ENCODE peak calls at places on chromosomes 6 and 20, in ten cellular contexts. One of them, this sample, is unnamed.

GRCh38 chr6:31202259-31203166 is 32.0 kb upstream of the POU5F1 start:
- DNase-seq in fibroblast of the aortic adventitia: no peak
- DNase-seq in psoas muscle: no peak
- DNase-seq in fibroblast of lung: no peak
- DNase-seq in tibial artery: no peak
- DNase-seq in heart left ventricle: no peak
- DNase-seq in choroid plexus epithelial cell: no peak
- DNase-seq in CD8-positive, alpha-beta T cell: no peak
- DNase-seq in IMR-90: no peak
- DNase-seq in left ventricle myocardium inferior: no peak
- DNase-seq in this sample: no peak

GRCh38 chr6:73152998-73153757 is 72.1 kb downstream of the KHDC1L start:
- DNase-seq in fibroblast of the aortic adventitia: peak; percentile 16
- DNase-seq in psoas muscle: no peak
- DNase-seq in fibroblast of lung: peak; percentile 49
- DNase-seq in tibial artery: no peak
- DNase-seq in heart left ventricle: no peak
- DNase-seq in choroid plexus epithelial cell: peak; percentile 10
- DNase-seq in CD8-positive, alpha-beta T cell: no peak
- DNase-seq in IMR-90: peak; percentile 68
- DNase-seq in left ventricle myocardium inferior: no peak
- DNase-seq in this sample: no peak

GRCh38 chr20:3801846-3802245 is 5.7 kb downstream of the CDC25B start:
- DNase-seq in fibroblast of the aortic adventitia: no peak
- DNase-seq in psoas muscle: no peak
- DNase-seq in fibroblast of lung: no peak
- DNase-seq in tibial artery: no peak
- DNase-seq in heart left ventricle: peak; percentile 21
- DNase-seq in choroid plexus epithelial cell: no peak
- DNase-seq in CD8-positive, alpha-beta T cell: no peak
- DNase-seq in IMR-90: no peak
- DNase-seq in left ventricle myocardium inferior: no peak
- DNase-seq in this sample: no peak

GRCh38 chr20:4082406-4083102 is 67.2 kb upstream of the RNF24 start:
- DNase-seq in fibroblast of the aortic adventitia: peak; percentile 88
- DNase-seq in psoas muscle: no peak
- DNase-seq in fibroblast of lung: peak; percentile 86
- DNase-seq in tibial artery: peak; percentile 74
- DNase-seq in heart left ventricle: peak; percentile 51
- DNase-seq in choroid plexus epithelial cell: peak; percentile 83
- DNase-seq in CD8-positive, alpha-beta T cell: peak; percentile 75
- DNase-seq in IMR-90: peak; percentile 82
- DNase-seq in left ventricle myocardium inferior: peak; percentile 35
- DNase-seq in this sample: peak; percentile 59

GRCh38 chr6:1946583-1946982 is 298.8 kb downstream of the GMDS start:
- DNase-seq in fibroblast of the aortic adventitia: no peak
- DNase-seq in psoas muscle: no peak
- DNase-seq in fibroblast of lung: no peak
- DNase-seq in tibial artery: no peak
- DNase-seq in heart left ventricle: no peak
- DNase-seq in choroid plexus epithelial cell: no peak
- DNase-seq in CD8-positive, alpha-beta T cell: no peak
- DNase-seq in IMR-90: no peak
- DNase-seq in left ventricle myocardium inferior: no peak
- DNase-seq in this sample: no peak

GRCh38 chr20:15236812-15237211 is 899.4 kb upstream of the FLRT3 start:
- DNase-seq in fibroblast of the aortic adventitia: peak; percentile 23
- DNase-seq in psoas muscle: no peak
- DNase-seq in fibroblast of lung: peak; percentile 33
- DNase-seq in tibial artery: no peak
- DNase-seq in heart left ventricle: no peak
- DNase-seq in choroid plexus epithelial cell: peak; percentile 67
- DNase-seq in CD8-positive, alpha-beta T cell: no peak
- DNase-seq in IMR-90: peak; percentile 5
- DNase-seq in left ventricle myocardium inferior: no peak
- DNase-seq in this sample: no peak

GRCh38 chr6:44237021-44237812 is 9.7 kb upstream of the HSP90AB1 start:
- DNase-seq in fibroblast of the aortic adventitia: peak; percentile 88
- DNase-seq in psoas muscle: peak; percentile 91
- DNase-seq in fibroblast of lung: peak; percentile 95
- DNase-seq in tibial artery: peak; percentile 98
- DNase-seq in heart left ventricle: peak; percentile 96
- DNase-seq in choroid plexus epithelial cell: peak; percentile 85
- DNase-seq in CD8-positive, alpha-beta T cell: peak; percentile 75
- DNase-seq in IMR-90: peak; percentile 97
- DNase-seq in left ventricle myocardium inferior: peak; percentile 89
- DNase-seq in this sample: peak; percentile 91

GRCh38 chr20:2228926-2229325 is 66.9 kb upstream of the TGM3 start:
- DNase-seq in fibroblast of the aortic adventitia: no peak
- DNase-seq in psoas muscle: no peak
- DNase-seq in fibroblast of lung: no peak
- DNase-seq in tibial artery: no peak
- DNase-seq in heart left ventricle: no peak
- DNase-seq in choroid plexus epithelial cell: no peak
- DNase-seq in CD8-positive, alpha-beta T cell: no peak
- DNase-seq in IMR-90: no peak
- DNase-seq in left ventricle myocardium inferior: no peak
- DNase-seq in this sample: no peak

GRCh38 chr20:33276303-33277113 is 6.5 kb upstream of the BPIFB1 start:
- DNase-seq in fibroblast of the aortic adventitia: no peak
- DNase-seq in psoas muscle: no peak
- DNase-seq in fibroblast of lung: no peak
- DNase-seq in tibial artery: peak; percentile 57
- DNase-seq in heart left ventricle: no peak
- DNase-seq in choroid plexus epithelial cell: no peak
- DNase-seq in CD8-positive, alpha-beta T cell: no peak
- DNase-seq in IMR-90: no peak
- DNase-seq in left ventricle myocardium inferior: no peak
- DNase-seq in this sample: peak; percentile 71

GRCh38 chr6:108850669-108851467 is 2.6 kb downstream of the ARMC2 start:
- DNase-seq in fibroblast of the aortic adventitia: no peak
- DNase-seq in psoas muscle: peak; percentile 34
- DNase-seq in fibroblast of lung: peak; percentile 45
- DNase-seq in tibial artery: peak; percentile 86
- DNase-seq in heart left ventricle: peak; percentile 79
- DNase-seq in choroid plexus epithelial cell: peak; percentile 50
- DNase-seq in CD8-positive, alpha-beta T cell: no peak
- DNase-seq in IMR-90: no peak
- DNase-seq in left ventricle myocardium inferior: peak; percentile 49
- DNase-seq in this sample: no peak

GRCh38 chr6:30759575-30760239 is 15.4 kb upstream of the IER3 start:
- DNase-seq in fibroblast of the aortic adventitia: peak; percentile 93
- DNase-seq in psoas muscle: no peak
- DNase-seq in fibroblast of lung: peak; percentile 75
- DNase-seq in tibial artery: no peak
- DNase-seq in heart left ventricle: no peak
- DNase-seq in choroid plexus epithelial cell: peak; percentile 94
- DNase-seq in CD8-positive, alpha-beta T cell: no peak
- DNase-seq in IMR-90: peak; percentile 98
- DNase-seq in left ventricle myocardium inferior: no peak
- DNase-seq in this sample: no peak

GRCh38 chr6:168372871-168373270 is 53.3 kb upstream of the DACT2 start:
- DNase-seq in fibroblast of the aortic adventitia: no peak
- DNase-seq in psoas muscle: no peak
- DNase-seq in fibroblast of lung: no peak
- DNase-seq in tibial artery: no peak
- DNase-seq in heart left ventricle: no peak
- DNase-seq in choroid plexus epithelial cell: no peak
- DNase-seq in CD8-positive, alpha-beta T cell: no peak
- DNase-seq in IMR-90: no peak
- DNase-seq in left ventricle myocardium inferior: no peak
- DNase-seq in this sample: no peak

GRCh38 chr6:168371989-168372711 is 52.6 kb upstream of the DACT2 start:
- DNase-seq in fibroblast of the aortic adventitia: no peak
- DNase-seq in psoas muscle: peak; percentile 8
- DNase-seq in fibroblast of lung: no peak
- DNase-seq in tibial artery: peak; percentile 59
- DNase-seq in heart left ventricle: no peak
- DNase-seq in choroid plexus epithelial cell: no peak
- DNase-seq in CD8-positive, alpha-beta T cell: no peak
- DNase-seq in IMR-90: no peak
- DNase-seq in left ventricle myocardium inferior: no peak
- DNase-seq in this sample: peak; percentile 80

GRCh38 chr6:168373389-168373788 is 53.8 kb upstream of the DACT2 start:
- DNase-seq in fibroblast of the aortic adventitia: no peak
- DNase-seq in psoas muscle: peak; percentile 1
- DNase-seq in fibroblast of lung: no peak
- DNase-seq in tibial artery: no peak
- DNase-seq in heart left ventricle: no peak
- DNase-seq in choroid plexus epithelial cell: no peak
- DNase-seq in CD8-positive, alpha-beta T cell: no peak
- DNase-seq in IMR-90: no peak
- DNase-seq in left ventricle myocardium inferior: no peak
- DNase-seq in this sample: no peak

GRCh38 chr6:168374541-168375071 is 55.0 kb upstream of the DACT2 start:
- DNase-seq in fibroblast of the aortic adventitia: no peak
- DNase-seq in psoas muscle: no peak
- DNase-seq in fibroblast of lung: no peak
- DNase-seq in tibial artery: no peak
- DNase-seq in heart left ventricle: no peak
- DNase-seq in choroid plexus epithelial cell: no peak
- DNase-seq in CD8-positive, alpha-beta T cell: no peak
- DNase-seq in IMR-90: no peak
- DNase-seq in left ventricle myocardium inferior: no peak
- DNase-seq in this sample: no peak

DNA sequence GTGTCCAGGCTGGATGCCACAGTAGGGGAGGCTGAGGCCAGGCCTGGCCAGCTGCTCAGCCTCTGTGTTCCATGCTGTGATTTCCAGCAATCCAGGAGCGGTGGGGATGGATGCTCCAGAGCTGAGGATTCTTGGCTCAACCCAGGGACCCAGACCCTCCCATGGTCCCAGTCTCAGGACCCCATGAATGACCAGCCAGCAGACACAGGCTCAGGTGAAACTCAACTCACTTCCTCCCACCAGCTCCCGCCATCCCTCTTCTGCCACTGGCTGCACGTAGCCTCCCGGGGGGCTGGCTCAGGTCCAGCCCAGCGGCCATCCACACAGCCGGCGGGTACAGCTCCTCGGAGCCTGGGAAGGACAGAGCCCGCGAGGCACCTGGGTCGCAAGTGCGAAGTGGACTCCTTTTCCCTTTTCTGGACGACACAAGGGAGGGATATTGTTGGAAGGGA is 54.5 kb upstream of the DACT2 start:
- DNase-seq in fibroblast of the aortic adventitia: no peak
- DNase-seq in psoas muscle: peak; percentile 3
- DNase-seq in fibroblast of lung: no peak
- DNase-seq in tibial artery: no peak
- DNase-seq in heart left ventricle: no peak
- DNase-seq in choroid plexus epithelial cell: no peak
- DNase-seq in CD8-positive, alpha-beta T cell: no peak
- DNase-seq in IMR-90: no peak
- DNase-seq in left ventricle myocardium inferior: no peak
- DNase-seq in this sample: no peak
- H3K4me3 ChIP-seq in fibroblast of the aortic adventitia: no peak overlapping the region
- H3K4me3 ChIP-seq in psoas muscle: no peak overlapping the region
- H3K4me3 ChIP-seq in fibroblast of lung: no peak overlapping the region
- H3K4me3 ChIP-seq in tibial artery: no peak overlapping the region
- H3K4me3 ChIP-seq in heart left ventricle: no peak overlapping the region
- H3K4me3 ChIP-seq in choroid plexus epithelial cell: no peak overlapping the region
- H3K4me3 ChIP-seq in CD8-positive, alpha-beta T cell: no peak overlapping the region
- H3K4me3 ChIP-seq in IMR-90: no peak overlapping the region
- H3K4me3 ChIP-seq in left ventricle myocardium inferior: no peak overlapping the region
- H3K4me3 ChIP-seq in this sample: no peak overlapping the region

DNA sequence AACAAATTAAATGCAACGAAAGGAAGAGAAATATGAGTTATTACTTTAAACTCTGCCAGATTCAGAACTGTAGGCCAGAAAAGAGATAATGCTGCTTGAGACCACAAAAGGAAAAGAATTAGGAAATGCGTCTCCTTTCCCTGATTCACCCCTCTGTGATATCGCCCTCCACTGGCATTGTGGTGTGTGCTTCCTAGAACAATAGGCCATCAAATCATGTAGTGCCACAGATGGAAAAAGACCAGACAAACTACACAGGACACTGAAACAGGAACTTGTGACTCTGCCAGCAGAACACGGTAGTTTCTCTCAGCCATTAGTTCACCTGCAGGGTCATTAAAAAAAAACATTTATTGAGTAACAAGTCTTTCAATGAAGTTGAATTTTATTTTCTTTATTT is 14.8 kb upstream of the LAMA4 start:
- DNase-seq in fibroblast of the aortic adventitia: peak; percentile 78
- DNase-seq in psoas muscle: no peak
- DNase-seq in fibroblast of lung: no peak
- DNase-seq in tibial artery: no peak
- DNase-seq in heart left ventricle: no peak
- DNase-seq in choroid plexus epithelial cell: peak; percentile 62
- DNase-seq in CD8-positive, alpha-beta T cell: no peak
- DNase-seq in IMR-90: peak; percentile 31
- DNase-seq in left ventricle myocardium inferior: no peak
- DNase-seq in this sample: no peak
- TF ChIP-seq CTCF in fibroblast of the aortic adventitia: peak; percentile 71
- TF ChIP-seq CTCF in psoas muscle: peak; percentile 8
- TF ChIP-seq CTCF in fibroblast of lung: peak; percentile 9
- TF ChIP-seq CTCF in tibial artery: no peak
- TF ChIP-seq CTCF in heart left ventricle: peak; percentile 58
- TF ChIP-seq CTCF in choroid plexus epithelial cell: peak; percentile 64
- TF ChIP-seq CTCF in CD8-positive, alpha-beta T cell: no peak
- TF ChIP-seq CTCF in IMR-90: peak; percentile 27
- TF ChIP-seq CTCF in left ventricle myocardium inferior: peak; percentile 50
- TF ChIP-seq CTCF in this sample: no peak

DNA sequence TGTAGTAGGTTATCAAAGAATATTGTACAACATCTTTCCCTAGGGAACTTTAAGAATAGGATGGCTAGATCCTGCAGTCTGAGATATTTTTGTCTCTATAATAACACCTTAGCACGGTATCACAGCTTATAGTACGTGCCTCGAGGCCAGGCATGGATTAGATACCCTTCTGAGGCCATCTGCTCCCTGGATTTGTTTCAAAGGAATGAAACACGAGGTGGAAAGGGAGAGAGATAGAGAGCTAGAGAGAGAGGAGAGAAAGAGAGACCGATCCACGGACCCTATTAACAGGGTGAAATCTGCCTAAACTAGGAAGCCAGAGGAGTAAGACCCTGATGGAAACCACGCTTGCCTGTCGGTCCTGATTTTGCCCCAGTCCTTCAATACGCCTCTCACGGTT is 92.5 kb downstream of the CD83 start:
- DNase-seq in fibroblast of the aortic adventitia: no peak
- DNase-seq in psoas muscle: no peak
- DNase-seq in fibroblast of lung: no peak
- DNase-seq in tibial artery: no peak
- DNase-seq in heart left ventricle: no peak
- DNase-seq in choroid plexus epithelial cell: no peak
- DNase-seq in CD8-positive, alpha-beta T cell: no peak
- DNase-seq in IMR-90: no peak
- DNase-seq in left ventricle myocardium inferior: no peak
- DNase-seq in this sample: no peak
- H3K4me3 ChIP-seq in fibroblast of the aortic adventitia: no peak overlapping the region
- H3K4me3 ChIP-seq in psoas muscle: peak overlapping the region; percentile 82
- H3K4me3 ChIP-seq in fibroblast of lung: no peak overlapping the region
- H3K4me3 ChIP-seq in tibial artery: no peak overlapping the region
- H3K4me3 ChIP-seq in heart left ventricle: peak overlapping the region; percentile 90
- H3K4me3 ChIP-seq in choroid plexus epithelial cell: no peak overlapping the region
- H3K4me3 ChIP-seq in CD8-positive, alpha-beta T cell: no peak overlapping the region
- H3K4me3 ChIP-seq in IMR-90: no peak overlapping the region
- H3K4me3 ChIP-seq in left ventricle myocardium inferior: peak overlapping the region; percentile 89
- H3K4me3 ChIP-seq in this sample: no peak overlapping the region

GRCh38 chr20:63377256-63378114 is 16.3 kb upstream of the CHRNA4 start:
- DNase-seq in fibroblast of the aortic adventitia: no peak
- DNase-seq in psoas muscle: no peak
- DNase-seq in fibroblast of lung: peak; percentile 5
- DNase-seq in tibial artery: no peak
- DNase-seq in heart left ventricle: no peak
- DNase-seq in choroid plexus epithelial cell: no peak
- DNase-seq in CD8-positive, alpha-beta T cell: no peak
- DNase-seq in IMR-90: no peak
- DNase-seq in left ventricle myocardium inferior: no peak
- DNase-seq in this sample: no peak
- TF ChIP-seq CTCF in fibroblast of the aortic adventitia: no peak
- TF ChIP-seq CTCF in psoas muscle: no peak
- TF ChIP-seq CTCF in fibroblast of lung: no peak
- TF ChIP-seq CTCF in tibial artery: no peak
- TF ChIP-seq CTCF in heart left ventricle: no peak
- TF ChIP-seq CTCF in choroid plexus epithelial cell: no peak
- TF ChIP-seq CTCF in CD8-positive, alpha-beta T cell: no peak
- TF ChIP-seq CTCF in IMR-90: no peak
- TF ChIP-seq CTCF in left ventricle myocardium inferior: no peak
- TF ChIP-seq CTCF in this sample: no peak